ENCODE peak calls at places on chromosomes 11 and 22, in five cellular contexts. One of them, this sample, is unnamed.

GRCh38 chr11:1930448-1930802 is 10.9 kb downstream of the TNNT3 start:
- DNase-seq in PC-3: no peak
- DNase-seq in hepatocyte: no peak
- DNase-seq in choroid plexus epithelial cell: no peak
- DNase-seq in GM20000: peak
- DNase-seq in this sample: no peak

GRCh38 chr11:76806131-76806530 is 23.0 kb downstream of the TSKU start:
- DNase-seq in PC-3: no peak
- DNase-seq in choroid plexus epithelial cell: no peak
- DNase-seq in hepatocyte: no peak
- DNase-seq in GM20000: no peak
- DNase-seq in this sample: no peak

GRCh38 chr11:86488553-86488952 is 113.9 kb downstream of the CCDC81 start:
- DNase-seq in choroid plexus epithelial cell: no peak
- DNase-seq in hepatocyte: no peak
- DNase-seq in GM20000: no peak
- DNase-seq in PC-3: no peak
- DNase-seq in this sample: no peak

GRCh38 chr11:85685820-85686459 is at the start of gene CCDC89:
- DNase-seq in choroid plexus epithelial cell: peak
- DNase-seq in PC-3: peak
- DNase-seq in GM20000: no peak
- DNase-seq in hepatocyte: peak
- DNase-seq in this sample: no peak

GRCh38 chr11:126658306-126659056 is 303.0 kb downstream of the ST3GAL4 start:
- DNase-seq in PC-3: no peak
- DNase-seq in hepatocyte: no peak
- DNase-seq in choroid plexus epithelial cell: no peak
- DNase-seq in GM20000: no peak
- DNase-seq in this sample: no peak

GRCh38 chr11:96052921-96053631 is 129.2 kb upstream of the MTMR2 start:
- DNase-seq in GM20000: no peak
- DNase-seq in hepatocyte: no peak
- DNase-seq in choroid plexus epithelial cell: peak
- DNase-seq in PC-3: peak
- DNase-seq in this sample: no peak

GRCh38 chr11:94768602-94769511 is 701 bp downstream of the AMOTL1 start:
- DNase-seq in choroid plexus epithelial cell: peak
- DNase-seq in PC-3: peak
- DNase-seq in hepatocyte: peak
- DNase-seq in GM20000: peak
- DNase-seq in this sample: peak

GRCh38 chr11:73808052-73808451 is 20.4 kb downstream of the MRPL48 start:
- DNase-seq in hepatocyte: no peak
- DNase-seq in GM20000: no peak
- DNase-seq in choroid plexus epithelial cell: no peak
- DNase-seq in PC-3: no peak
- DNase-seq in this sample: no peak

GRCh38 chr11:27179334-27179733 is 138.7 kb downstream of the BBOX1 start:
- DNase-seq in GM20000: no peak
- DNase-seq in choroid plexus epithelial cell: no peak
- DNase-seq in PC-3: no peak
- DNase-seq in hepatocyte: no peak
- DNase-seq in this sample: no peak

GRCh38 chr11:48003926-48004325 is 23.6 kb downstream of the PTPRJ start:
- DNase-seq in PC-3: no peak
- DNase-seq in hepatocyte: no peak
- DNase-seq in GM20000: no peak
- DNase-seq in choroid plexus epithelial cell: no peak
- DNase-seq in this sample: no peak

GRCh38 chr11:24886880-24887619 is 390.2 kb downstream of the LUZP2 start:
- DNase-seq in GM20000: no peak
- DNase-seq in hepatocyte: no peak
- DNase-seq in choroid plexus epithelial cell: no peak
- DNase-seq in PC-3: no peak
- DNase-seq in this sample: no peak

GRCh38 chr11:81989093-81989492 is 744.6 kb downstream of the FAM181B start:
- DNase-seq in GM20000: no peak
- DNase-seq in choroid plexus epithelial cell: peak
- DNase-seq in hepatocyte: no peak
- DNase-seq in PC-3: peak
- DNase-seq in this sample: no peak

DNA sequence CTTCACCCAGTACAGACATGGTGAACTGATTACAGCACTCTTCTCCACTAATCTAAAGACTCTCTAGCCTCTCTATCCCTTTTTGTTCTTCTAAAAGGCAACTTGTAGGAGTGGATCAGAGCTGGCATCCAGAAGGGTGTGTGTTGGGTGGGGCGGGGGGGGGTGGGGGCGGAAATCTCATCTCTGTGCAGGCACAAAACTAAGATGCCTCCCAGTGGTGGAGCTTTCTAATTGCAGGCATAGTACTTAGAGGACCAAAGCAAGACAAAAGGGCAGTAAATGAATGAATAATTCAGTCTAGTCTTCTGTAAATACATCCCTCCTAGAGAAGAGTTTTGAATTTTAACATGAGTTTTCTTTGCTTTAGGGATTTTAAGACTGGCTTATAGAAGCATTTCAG is 11.4 kb upstream of the EMID1 start:
- DNase-seq in PC-3: peak
- DNase-seq in choroid plexus epithelial cell: no peak
- DNase-seq in hepatocyte: no peak
- DNase-seq in GM20000: no peak
- DNase-seq in this sample: no peak
- TF ChIP-seq CTCF in PC-3: no peak
- TF ChIP-seq CTCF in choroid plexus epithelial cell: no peak
- TF ChIP-seq CTCF in hepatocyte: no peak
- TF ChIP-seq CTCF in GM20000: no peak
- TF ChIP-seq CTCF in this sample: no peak

GRCh38 chr22:27774200-27774599 is 27.4 kb downstream of the MN1 start:
- DNase-seq in choroid plexus epithelial cell: no peak
- DNase-seq in GM20000: no peak
- DNase-seq in PC-3: no peak
- DNase-seq in hepatocyte: no peak
- DNase-seq in this sample: no peak
- TF ChIP-seq CTCF in choroid plexus epithelial cell: no peak
- TF ChIP-seq CTCF in GM20000: no peak
- TF ChIP-seq CTCF in PC-3: no peak
- TF ChIP-seq CTCF in hepatocyte: no peak
- TF ChIP-seq CTCF in this sample: no peak

GRCh38 chr11:134049303-134049702 is 19.6 kb upstream of the JAM3 start:
- DNase-seq in GM20000: no peak
- DNase-seq in hepatocyte: no peak
- DNase-seq in PC-3: no peak
- DNase-seq in choroid plexus epithelial cell: no peak
- DNase-seq in this sample: no peak
- TF ChIP-seq CTCF in GM20000: no peak
- TF ChIP-seq CTCF in hepatocyte: no peak
- TF ChIP-seq CTCF in PC-3: no peak
- TF ChIP-seq CTCF in choroid plexus epithelial cell: no peak
- TF ChIP-seq CTCF in this sample: no peak

DNA sequence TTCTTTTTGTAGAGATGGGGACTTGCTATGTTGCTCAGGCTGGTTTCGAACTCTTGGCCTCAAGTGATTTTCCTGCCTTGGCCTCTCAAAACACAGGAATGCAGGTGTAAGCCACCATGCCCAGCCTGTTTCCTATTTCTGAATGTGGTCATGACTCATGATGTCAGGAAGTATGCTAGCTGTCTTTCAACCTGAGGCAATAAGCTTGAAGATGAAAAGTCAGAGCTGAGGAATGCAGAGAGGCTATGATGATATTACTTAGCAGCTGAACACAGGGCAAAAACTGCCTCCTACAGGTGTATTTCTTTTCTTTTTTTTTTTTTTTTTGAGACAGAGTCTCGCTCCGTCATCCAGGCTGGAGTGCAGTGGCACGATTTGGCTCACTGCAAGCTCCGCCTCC is 9.0 kb upstream of the NUCB2 start:
- DNase-seq in PC-3: peak
- DNase-seq in GM20000: no peak
- DNase-seq in choroid plexus epithelial cell: peak
- DNase-seq in hepatocyte: peak
- DNase-seq in this sample: no peak
- TF ChIP-seq CTCF in PC-3: peak
- TF ChIP-seq CTCF in GM20000: no peak
- TF ChIP-seq CTCF in choroid plexus epithelial cell: no peak
- TF ChIP-seq CTCF in hepatocyte: no peak
- TF ChIP-seq CTCF in this sample: no peak

DNA sequence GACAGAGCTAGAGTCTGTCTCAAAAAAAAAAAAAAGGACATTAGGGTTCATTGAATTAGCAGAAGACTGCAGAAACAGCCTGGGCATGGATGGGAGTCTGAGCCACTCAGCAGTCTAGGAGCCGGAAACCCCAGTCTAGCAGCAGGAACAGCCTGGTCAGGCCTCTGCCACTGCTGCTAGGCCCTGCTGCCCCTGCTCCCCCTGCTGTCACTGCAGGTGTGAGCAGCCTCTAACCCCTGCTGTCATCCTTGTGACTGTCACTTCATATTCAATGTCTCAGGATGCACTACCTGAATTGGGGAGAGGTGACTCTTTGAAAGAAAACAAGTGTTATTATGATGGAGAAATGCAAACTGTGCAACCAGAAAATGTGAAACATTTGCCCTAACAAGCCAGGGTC is 7.0 kb upstream of the DDX17 start:
- DNase-seq in hepatocyte: peak
- DNase-seq in PC-3: peak
- DNase-seq in GM20000: peak
- DNase-seq in choroid plexus epithelial cell: no peak
- DNase-seq in this sample: peak
- TF ChIP-seq CTCF in hepatocyte: peak
- TF ChIP-seq CTCF in PC-3: peak
- TF ChIP-seq CTCF in GM20000: peak
- TF ChIP-seq CTCF in choroid plexus epithelial cell: no peak
- TF ChIP-seq CTCF in this sample: peak

DNA sequence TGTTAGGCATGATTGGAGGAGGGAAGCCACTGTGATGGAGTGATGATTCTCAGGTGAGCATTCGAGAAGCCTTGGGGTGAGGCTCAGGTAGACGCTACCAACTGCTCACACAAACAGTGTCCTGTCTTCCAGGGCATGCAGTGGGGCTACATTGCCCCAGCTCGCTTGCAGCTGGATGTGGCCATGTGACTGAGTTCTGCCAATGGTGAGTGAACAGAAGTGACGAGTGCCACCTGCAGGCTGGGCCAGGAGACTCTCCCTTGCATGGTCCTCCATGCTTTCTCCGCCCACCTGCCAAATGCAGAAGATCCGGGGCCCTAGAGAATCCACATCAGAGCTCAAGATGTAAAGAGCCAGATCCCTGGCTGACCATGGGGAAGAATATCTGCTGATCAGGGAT is 195.9 kb downstream of the BCR start:
- DNase-seq in PC-3: peak
- DNase-seq in hepatocyte: peak
- DNase-seq in GM20000: peak
- DNase-seq in choroid plexus epithelial cell: peak
- DNase-seq in this sample: peak
- TF ChIP-seq CTCF in PC-3: peak
- TF ChIP-seq CTCF in hepatocyte: peak
- TF ChIP-seq CTCF in GM20000: peak
- TF ChIP-seq CTCF in choroid plexus epithelial cell: peak
- TF ChIP-seq CTCF in this sample: peak

GRCh38 chr11:120239713-120240640 is at the start of gene POU2F3:
- DNase-seq in GM20000: peak
- DNase-seq in choroid plexus epithelial cell: no peak
- DNase-seq in hepatocyte: peak
- DNase-seq in PC-3: no peak
- DNase-seq in this sample: no peak
- TF ChIP-seq CTCF in GM20000: no peak
- TF ChIP-seq CTCF in choroid plexus epithelial cell: peak
- TF ChIP-seq CTCF in hepatocyte: peak
- TF ChIP-seq CTCF in PC-3: peak
- TF ChIP-seq CTCF in this sample: peak

GRCh38 chr11:113552271-113552670 is 77.1 kb upstream of the DRD2 start:
- DNase-seq in PC-3: no peak
- DNase-seq in GM20000: no peak
- DNase-seq in hepatocyte: no peak
- DNase-seq in choroid plexus epithelial cell: no peak
- DNase-seq in this sample: no peak

GRCh38 chr11:113554531-113554930 is 79.3 kb upstream of the DRD2 start:
- DNase-seq in choroid plexus epithelial cell: no peak
- DNase-seq in PC-3: no peak
- DNase-seq in hepatocyte: no peak
- DNase-seq in GM20000: no peak
- DNase-seq in this sample: no peak

GRCh38 chr11:113553235-113553634 is 78.0 kb upstream of the DRD2 start:
- DNase-seq in hepatocyte: peak
- DNase-seq in PC-3: peak
- DNase-seq in GM20000: no peak
- DNase-seq in choroid plexus epithelial cell: peak
- DNase-seq in this sample: no peak

GRCh38 chr11:113555071-113555739 is 80.0 kb upstream of the DRD2 start:
- DNase-seq in choroid plexus epithelial cell: no peak
- DNase-seq in hepatocyte: no peak
- DNase-seq in PC-3: no peak
- DNase-seq in GM20000: no peak
- DNase-seq in this sample: no peak

DNA sequence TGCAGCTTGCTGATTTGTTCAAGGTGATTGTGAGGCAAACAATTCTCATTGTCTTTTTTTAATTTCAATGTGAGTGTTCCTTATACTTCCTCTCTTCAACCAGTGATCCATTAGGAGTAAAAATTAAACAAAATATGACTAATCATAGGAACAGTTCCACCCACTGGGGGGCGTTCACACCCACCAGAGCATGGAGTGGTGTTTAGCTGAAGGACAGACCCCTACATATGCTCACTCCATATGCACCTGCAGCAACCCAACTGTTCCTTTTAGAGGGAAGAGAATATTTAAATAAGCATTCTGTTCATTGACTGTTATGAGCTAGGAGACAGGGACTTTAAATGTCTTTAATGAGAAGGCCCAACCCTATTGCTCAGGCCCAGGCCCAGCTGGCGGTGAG is 78.7 kb upstream of the DRD2 start:
- DNase-seq in hepatocyte: no peak
- DNase-seq in choroid plexus epithelial cell: no peak
- DNase-seq in PC-3: no peak
- DNase-seq in GM20000: no peak
- DNase-seq in this sample: no peak
- TF ChIP-seq CTCF in hepatocyte: peak
- TF ChIP-seq CTCF in choroid plexus epithelial cell: peak
- TF ChIP-seq CTCF in PC-3: peak
- TF ChIP-seq CTCF in GM20000: no peak
- TF ChIP-seq CTCF in this sample: no peak

GRCh38 chr22:43244803-43245527 is 58.0 kb upstream of the TTLL12 start:
- DNase-seq in GM20000: no peak
- DNase-seq in PC-3: no peak
- DNase-seq in choroid plexus epithelial cell: no peak
- DNase-seq in hepatocyte: no peak
- DNase-seq in this sample: no peak
- TF ChIP-seq CTCF in GM20000: no peak
- TF ChIP-seq CTCF in PC-3: no peak
- TF ChIP-seq CTCF in choroid plexus epithelial cell: no peak
- TF ChIP-seq CTCF in hepatocyte: no peak
- TF ChIP-seq CTCF in this sample: no peak